ENCODE peak calls at places on chromosomes 12 and 14, in four cellular contexts. One of them, this sample, is unnamed.

GRCh38 chr14:22887260-22887989 is 4.4 kb downstream of the REM2 start:
- DNase-seq in HCT116: peak; percentile 92
- DNase-seq in IMR-90: peak; percentile 75
- DNase-seq in GM12891: no peak
- DNase-seq in this sample: peak; percentile 67

GRCh38 chr14:31232081-31232480 is 24.5 kb upstream of the HECTD1 start:
- DNase-seq in HCT116: no peak
- DNase-seq in IMR-90: no peak
- DNase-seq in GM12891: no peak
- DNase-seq in this sample: peak; percentile 64

GRCh38 chr14:31934767-31935266 is 142.3 kb upstream of the ARHGAP5 start:
- DNase-seq in HCT116: peak; percentile 58
- DNase-seq in IMR-90: peak; percentile 41
- DNase-seq in GM12891: no peak
- DNase-seq in this sample: peak; percentile 26

GRCh38 chr14:55762595-55763232 is 182.7 kb downstream of the KTN1 start:
- DNase-seq in HCT116: no peak
- DNase-seq in IMR-90: no peak
- DNase-seq in GM12891: no peak
- DNase-seq in this sample: no peak

GRCh38 chr14:61754627-61755381 is 7.4 kb upstream of the SNAPC1 start:
- DNase-seq in HCT116: no peak
- DNase-seq in IMR-90: peak; percentile 65
- DNase-seq in GM12891: no peak
- DNase-seq in this sample: no peak

GRCh38 chr12:9271875-9272274 is 63.7 kb upstream of the PZP start:
- DNase-seq in HCT116: no peak
- DNase-seq in IMR-90: no peak
- DNase-seq in GM12891: no peak
- DNase-seq in this sample: no peak

GRCh38 chr12:4984344-4984743 is 59.3 kb upstream of the KCNA5 start:
- DNase-seq in HCT116: no peak
- DNase-seq in IMR-90: no peak
- DNase-seq in GM12891: no peak
- DNase-seq in this sample: no peak

GRCh38 chr12:76976777-76977465 is 88.4 kb downstream of the E2F7 start:
- DNase-seq in HCT116: no peak
- DNase-seq in IMR-90: no peak
- DNase-seq in GM12891: no peak
- DNase-seq in this sample: no peak

GRCh38 chr12:29807125-29807524 is 23.4 kb upstream of the TMTC1 start:
- DNase-seq in HCT116: no peak
- DNase-seq in IMR-90: peak; percentile 74
- DNase-seq in GM12891: no peak
- DNase-seq in this sample: no peak

GRCh38 chr14:91058017-91058675 is 2.3 kb downstream of the RPS6KA5 start:
- DNase-seq in HCT116: no peak
- DNase-seq in IMR-90: no peak
- DNase-seq in GM12891: no peak
- DNase-seq in this sample: peak; percentile 19

GRCh38 chr14:75514673-75515630 is 7.3 kb upstream of the BATF start:
- DNase-seq in HCT116: no peak
- DNase-seq in IMR-90: peak; percentile 15
- DNase-seq in GM12891: no peak
- DNase-seq in this sample: no peak

GRCh38 chr14:104240426-104241157 is 102.2 kb downstream of the KIF26A start:
- DNase-seq in HCT116: no peak
- DNase-seq in IMR-90: no peak
- DNase-seq in GM12891: no peak
- DNase-seq in this sample: no peak

GRCh38 chr14:104974146-104974541 is 4.0 kb downstream of the AHNAK2 start:
- DNase-seq in HCT116: no peak
- DNase-seq in IMR-90: no peak
- DNase-seq in GM12891: no peak
- DNase-seq in this sample: no peak

GRCh38 chr14:106790189-106791036 is 1264.0 kb downstream of the TMEM121 start:
- DNase-seq in HCT116: no peak
- DNase-seq in IMR-90: no peak
- DNase-seq in GM12891: peak; percentile 41
- DNase-seq in this sample: peak; percentile 53

GRCh38 chr12:97404549-97404948 is 58.1 kb upstream of the RMST start:
- DNase-seq in HCT116: peak; percentile 10
- DNase-seq in IMR-90: peak; percentile 6
- DNase-seq in GM12891: peak; percentile 24
- DNase-seq in this sample: peak; percentile 39

GRCh38 chr12:48788852-48789775 is at the start of gene ADCY6:
- DNase-seq in HCT116: peak; percentile 29
- DNase-seq in IMR-90: peak; percentile 70
- DNase-seq in GM12891: no peak
- DNase-seq in this sample: no peak

GRCh38 chr14:77302926-77303325 is 17.8 kb downstream of the POMT2 start:
- DNase-seq in HCT116: peak; percentile 65
- DNase-seq in IMR-90: peak; percentile 77
- DNase-seq in GM12891: no peak
- DNase-seq in this sample: peak; percentile 33

GRCh38 chr12:56476143-56476542 is 7.8 kb downstream of the SPRYD4 start:
- DNase-seq in HCT116: no peak
- DNase-seq in IMR-90: no peak
- DNase-seq in GM12891: no peak
- DNase-seq in this sample: no peak

GRCh38 chr12:120089105-120089504 is 27.4 kb downstream of the RAB35 start:
- DNase-seq in HCT116: no peak
- DNase-seq in IMR-90: no peak
- DNase-seq in GM12891: no peak
- DNase-seq in this sample: no peak

GRCh38 chr12:110543252-110543959 is 39.7 kb downstream of the PPTC7 start:
- DNase-seq in HCT116: no peak
- DNase-seq in IMR-90: peak; percentile 80
- DNase-seq in GM12891: no peak
- DNase-seq in this sample: no peak

GRCh38 chr12:30928356-30929264 is 2.1 kb downstream of the TSPAN11 start:
- DNase-seq in HCT116: no peak
- DNase-seq in IMR-90: no peak
- DNase-seq in GM12891: no peak
- DNase-seq in this sample: no peak

GRCh38 chr14:21090194-21090939 is 8.1 kb downstream of the ZNF219 start:
- DNase-seq in HCT116: no peak
- DNase-seq in IMR-90: no peak
- DNase-seq in GM12891: no peak
- DNase-seq in this sample: peak; percentile 41

GRCh38 chr14:100067971-100068959 is 3.0 kb downstream of the EVL start:
- DNase-seq in HCT116: peak; percentile 21
- DNase-seq in IMR-90: peak; percentile 50
- DNase-seq in GM12891: no peak
- DNase-seq in this sample: peak; percentile 88

GRCh38 chr12:95117178-95117599 is 43.8 kb upstream of the NR2C1 start:
- DNase-seq in HCT116: peak; percentile 64
- DNase-seq in IMR-90: peak; percentile 75
- DNase-seq in GM12891: peak; percentile 23
- DNase-seq in this sample: peak; percentile 87

GRCh38 chr14:51807355-51807754 is 53.1 kb upstream of the GNG2 start:
- DNase-seq in HCT116: no peak
- DNase-seq in IMR-90: peak; percentile 56
- DNase-seq in GM12891: no peak
- DNase-seq in this sample: no peak

GRCh38 chr14:66395300-66395699 is 90.9 kb upstream of the CCDC196 start:
- DNase-seq in HCT116: no peak
- DNase-seq in IMR-90: no peak
- DNase-seq in GM12891: no peak
- DNase-seq in this sample: no peak

GRCh38 chr12:42255221-42255874 is 17.3 kb upstream of the YAF2 start:
- DNase-seq in HCT116: no peak
- DNase-seq in IMR-90: no peak
- DNase-seq in GM12891: no peak
- DNase-seq in this sample: no peak

GRCh38 chr12:52010152-52010622 is 3.4 kb downstream of the TAMALIN start:
- DNase-seq in HCT116: no peak
- DNase-seq in IMR-90: peak; percentile 83
- DNase-seq in GM12891: no peak
- DNase-seq in this sample: peak; percentile 44

GRCh38 chr12:71704920-71705319 is 19.0 kb downstream of the TMEM19 start:
- DNase-seq in HCT116: no peak
- DNase-seq in IMR-90: no peak
- DNase-seq in GM12891: no peak
- DNase-seq in this sample: no peak

GRCh38 chr14:21025374-21026151 is 702 bp upstream of the NDRG2 start:
- DNase-seq in HCT116: no peak
- DNase-seq in IMR-90: no peak
- DNase-seq in GM12891: no peak
- DNase-seq in this sample: no peak

GRCh38 chr14:72401632-72402428 is 469.6 kb downstream of the RGS6 start:
- DNase-seq in HCT116: no peak
- DNase-seq in IMR-90: no peak
- DNase-seq in GM12891: no peak
- DNase-seq in this sample: no peak

GRCh38 chr14:92692822-92693226 is 55.6 kb downstream of the LGMN start:
- DNase-seq in HCT116: no peak
- DNase-seq in IMR-90: peak; percentile 29
- DNase-seq in GM12891: no peak
- DNase-seq in this sample: no peak

GRCh38 chr12:1797011-1797901 is 23.1 kb upstream of the LRTM2 start:
- DNase-seq in HCT116: no peak
- DNase-seq in IMR-90: no peak
- DNase-seq in GM12891: no peak
- DNase-seq in this sample: peak; percentile 76
- TF ChIP-seq POLR2A in HCT116: peak; percentile 65
- TF ChIP-seq POLR2A in IMR-90: no peak
- TF ChIP-seq POLR2A in GM12891: no peak
- TF ChIP-seq POLR2A in this sample: peak; percentile 61

DNA sequence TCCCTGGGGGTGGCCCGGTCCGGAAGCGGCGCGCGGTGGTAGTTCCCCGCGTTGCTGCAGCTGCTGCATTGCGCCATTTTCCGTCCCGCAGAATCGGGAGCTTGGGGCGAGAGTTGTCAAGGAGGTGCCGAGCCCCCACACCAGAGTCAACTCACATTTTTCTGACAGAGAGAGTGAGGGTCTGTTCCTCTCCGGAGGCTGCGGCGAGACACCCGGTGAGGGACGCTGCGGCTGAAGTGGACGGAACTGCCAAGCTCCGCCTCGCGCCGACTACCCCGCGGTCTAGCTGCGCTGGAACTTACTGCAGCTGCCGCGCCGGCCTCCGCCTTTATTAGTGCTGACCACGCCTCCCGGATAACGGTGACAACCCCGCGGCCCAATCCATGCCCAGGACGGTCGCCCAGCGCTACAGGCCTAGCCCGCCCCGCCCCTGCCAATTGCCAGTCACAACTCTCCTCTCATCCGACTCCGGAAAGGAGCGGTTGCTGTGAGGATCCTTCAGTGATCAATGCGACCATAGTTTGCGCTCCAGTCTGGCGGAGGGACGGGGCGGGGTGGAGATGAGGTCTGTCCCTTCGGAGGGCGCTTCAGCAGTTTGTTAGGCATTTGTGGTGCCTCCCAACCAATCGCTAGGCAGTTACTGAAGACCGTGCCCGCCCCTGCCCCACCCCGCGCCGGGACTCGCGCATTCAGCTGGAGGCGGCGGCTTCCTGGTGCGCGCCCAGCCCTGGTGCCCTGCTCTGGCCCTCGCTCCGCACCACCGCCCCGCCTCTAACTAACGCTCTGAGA is at the start of gene VAMP1:
- DNase-seq in HCT116: peak; percentile 94
- DNase-seq in IMR-90: peak; percentile 96
- DNase-seq in GM12891: peak; percentile 95
- DNase-seq in this sample: peak; percentile 99
- TF ChIP-seq POLR2A in HCT116: peak; percentile 99
- TF ChIP-seq POLR2A in IMR-90: peak; percentile 99
- TF ChIP-seq POLR2A in GM12891: peak; percentile 100
- TF ChIP-seq POLR2A in this sample: peak; percentile 99

DNA sequence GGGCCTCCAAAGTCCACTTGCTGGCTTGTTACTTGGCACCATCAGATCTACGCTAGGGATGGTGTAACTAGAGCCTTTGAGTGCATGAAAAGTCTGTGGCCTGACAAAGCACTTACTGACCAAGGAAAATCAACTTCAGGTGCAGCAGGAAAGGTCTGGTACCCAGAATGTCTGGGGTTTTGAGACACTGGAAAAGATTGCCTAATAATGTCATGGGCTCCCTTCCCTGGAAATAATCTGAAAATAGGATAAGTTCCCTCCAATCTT is 106.7 kb downstream of the ZFP36L1 start:
- DNase-seq in HCT116: no peak
- DNase-seq in IMR-90: no peak
- DNase-seq in GM12891: no peak
- DNase-seq in this sample: no peak
- TF ChIP-seq POLR2A in HCT116: no peak
- TF ChIP-seq POLR2A in IMR-90: no peak
- TF ChIP-seq POLR2A in GM12891: no peak
- TF ChIP-seq POLR2A in this sample: no peak

DNA sequence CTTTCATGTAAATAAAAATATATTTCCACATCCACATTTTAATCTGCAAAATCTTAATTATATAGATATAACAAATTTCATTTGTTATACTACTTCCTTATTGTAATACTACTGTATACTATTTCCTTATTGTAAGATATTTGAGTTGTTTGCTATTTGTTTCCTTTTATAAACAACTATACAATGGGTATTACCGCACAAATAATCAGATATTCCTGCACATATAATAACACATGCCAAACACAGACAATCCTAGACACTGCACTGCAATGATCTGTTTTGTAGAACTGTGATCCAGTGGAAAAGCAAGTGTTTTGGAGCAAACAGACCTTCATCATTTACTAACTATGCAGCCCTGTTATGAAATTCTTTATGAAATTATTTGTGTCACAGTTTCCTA is 30.5 kb downstream of the PRKD1 start:
- DNase-seq in HCT116: no peak
- DNase-seq in IMR-90: no peak
- DNase-seq in GM12891: no peak
- DNase-seq in this sample: no peak
- TF ChIP-seq POLR2A in HCT116: no peak
- TF ChIP-seq POLR2A in IMR-90: no peak
- TF ChIP-seq POLR2A in GM12891: no peak
- TF ChIP-seq POLR2A in this sample: no peak

DNA sequence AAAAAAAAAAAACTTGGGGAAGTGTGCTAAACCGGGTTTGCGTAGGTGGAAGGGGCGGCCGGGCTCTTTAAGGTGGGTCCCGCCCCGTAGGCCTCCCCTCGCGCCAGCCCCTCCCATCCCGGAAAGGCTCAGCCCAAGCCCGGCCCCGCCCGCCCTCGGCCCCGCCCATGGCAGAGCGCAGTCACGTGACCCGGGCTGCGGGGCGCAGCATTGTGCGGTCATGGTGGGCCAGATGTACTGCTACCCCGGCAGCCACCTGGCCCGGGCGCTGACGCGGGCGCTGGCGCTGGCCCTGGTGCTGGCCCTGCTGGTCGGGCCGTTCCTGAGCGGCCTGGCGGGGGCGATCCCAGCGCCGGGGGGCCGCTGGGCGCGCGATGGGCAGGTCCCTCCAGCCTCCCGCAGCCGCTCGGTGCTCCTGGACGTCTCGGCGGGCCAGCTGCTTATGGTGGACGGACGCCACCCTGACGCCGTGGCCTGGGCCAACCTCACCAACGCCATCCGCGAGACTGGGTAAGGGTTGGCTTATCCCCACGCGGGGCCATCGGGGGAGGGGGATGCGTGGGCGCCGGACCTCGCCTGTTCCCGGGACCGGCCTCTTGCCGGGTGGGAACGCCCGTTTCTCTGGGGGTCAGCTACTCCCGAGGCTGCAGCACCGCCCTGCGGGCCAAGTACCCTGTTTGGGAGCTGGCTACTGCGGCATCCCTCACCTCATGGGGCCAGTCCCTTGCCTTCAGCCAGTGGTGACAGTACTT is at the start of gene PLBD2:
- DNase-seq in HCT116: peak; percentile 82
- DNase-seq in IMR-90: peak; percentile 89
- DNase-seq in GM12891: peak; percentile 99
- DNase-seq in this sample: peak; percentile 95
- TF ChIP-seq POLR2A in HCT116: peak; percentile 18
- TF ChIP-seq POLR2A in IMR-90: peak; percentile 39
- TF ChIP-seq POLR2A in GM12891: no peak
- TF ChIP-seq POLR2A in this sample: peak; percentile 38

This sample was measured in erythroblast.